ENCODE peak calls at places on chromosome 20, in six cellular contexts. One of them, this sample, is unnamed.
A peak's percentile ranks its signal among the peaks of the same experiment; 100 is the strongest.

GRCh38 chr20:6767536-6768227 is at the start of gene BMP2:
- DNase-seq in stomach: peak; percentile 70
- DNase-seq in tibial nerve: peak; percentile 20
- DNase-seq in A549: peak; percentile 29
- DNase-seq in suprapubic skin: peak; percentile 64
- DNase-seq in transverse colon: peak; percentile 72
- DNase-seq in this sample: peak; percentile 20

GRCh38 chr20:1697592-1697991 is 40.0 kb upstream of the SIRPG start:
- DNase-seq in stomach: no peak
- DNase-seq in tibial nerve: no peak
- DNase-seq in A549: no peak
- DNase-seq in suprapubic skin: no peak
- DNase-seq in transverse colon: no peak
- DNase-seq in this sample: no peak

GRCh38 chr20:23909390-23909789 is 29.8 kb upstream of the CST5 start:
- DNase-seq in stomach: no peak
- DNase-seq in tibial nerve: no peak
- DNase-seq in A549: no peak
- DNase-seq in suprapubic skin: no peak
- DNase-seq in transverse colon: no peak
- DNase-seq in this sample: no peak

GRCh38 chr20:25033941-25034335 is 24.0 kb downstream of the ACSS1 start:
- DNase-seq in stomach: no peak
- DNase-seq in tibial nerve: no peak
- DNase-seq in A549: no peak
- DNase-seq in suprapubic skin: no peak
- DNase-seq in transverse colon: no peak
- DNase-seq in this sample: peak; percentile 17

GRCh38 chr20:54405540-54405939 is 69.9 kb upstream of the DOK5 start:
- DNase-seq in stomach: no peak
- DNase-seq in tibial nerve: no peak
- DNase-seq in A549: no peak
- DNase-seq in suprapubic skin: no peak
- DNase-seq in transverse colon: no peak
- DNase-seq in this sample: no peak

GRCh38 chr20:39986231-39986904 is 702.7 kb downstream of the MAFB start:
- DNase-seq in stomach: no peak
- DNase-seq in tibial nerve: peak; percentile 45
- DNase-seq in A549: no peak
- DNase-seq in suprapubic skin: peak; percentile 80
- DNase-seq in transverse colon: peak; percentile 15
- DNase-seq in this sample: peak; percentile 44

GRCh38 chr20:1872456-1873183 is 22.6 kb upstream of the SIRPA start:
- DNase-seq in stomach: no peak
- DNase-seq in tibial nerve: no peak
- DNase-seq in A549: no peak
- DNase-seq in suprapubic skin: no peak
- DNase-seq in transverse colon: no peak
- DNase-seq in this sample: no peak

GRCh38 chr20:62953839-62954703 is 1.6 kb downstream of the SLC17A9 start:
- DNase-seq in stomach: peak; percentile 75
- DNase-seq in tibial nerve: peak; percentile 59
- DNase-seq in A549: no peak
- DNase-seq in suprapubic skin: no peak
- DNase-seq in transverse colon: peak; percentile 77
- DNase-seq in this sample: peak; percentile 85

GRCh38 chr20:51495921-51496545 is 46.5 kb downstream of the NFATC2 start:
- DNase-seq in stomach: no peak
- DNase-seq in tibial nerve: no peak
- DNase-seq in A549: no peak
- DNase-seq in suprapubic skin: peak; percentile 34
- DNase-seq in transverse colon: no peak
- DNase-seq in this sample: peak; percentile 9

GRCh38 chr20:34040300-34041015 is 46.7 kb downstream of the RALY start:
- DNase-seq in stomach: no peak
- DNase-seq in tibial nerve: no peak
- DNase-seq in A549: no peak
- DNase-seq in suprapubic skin: no peak
- DNase-seq in transverse colon: no peak
- DNase-seq in this sample: no peak

GRCh38 chr20:51400051-51400926 is 142.2 kb downstream of the NFATC2 start:
- DNase-seq in stomach: peak; percentile 32
- DNase-seq in tibial nerve: no peak
- DNase-seq in A549: no peak
- DNase-seq in suprapubic skin: no peak
- DNase-seq in transverse colon: peak; percentile 38
- DNase-seq in this sample: no peak

GRCh38 chr20:11012975-11013374 is 339.2 kb upstream of the JAG1 start:
- DNase-seq in stomach: no peak
- DNase-seq in tibial nerve: no peak
- DNase-seq in A549: no peak
- DNase-seq in suprapubic skin: no peak
- DNase-seq in transverse colon: no peak
- DNase-seq in this sample: no peak

GRCh38 chr20:36825374-36826104 is 50.4 kb upstream of the TLDC2 start:
- DNase-seq in stomach: no peak
- DNase-seq in tibial nerve: no peak
- DNase-seq in A549: no peak
- DNase-seq in suprapubic skin: no peak
- DNase-seq in transverse colon: no peak
- DNase-seq in this sample: no peak

GRCh38 chr20:661474-662288 is 8.7 kb upstream of the SRXN1 start:
- DNase-seq in stomach: no peak
- DNase-seq in tibial nerve: no peak
- DNase-seq in A549: no peak
- DNase-seq in suprapubic skin: no peak
- DNase-seq in transverse colon: no peak
- DNase-seq in this sample: no peak

GRCh38 chr20:38291582-38291918 is 12.4 kb upstream of the BPI start:
- DNase-seq in stomach: no peak
- DNase-seq in tibial nerve: no peak
- DNase-seq in A549: no peak
- DNase-seq in suprapubic skin: no peak
- DNase-seq in transverse colon: no peak
- DNase-seq in this sample: no peak

GRCh38 chr20:43511879-43512278 is 4.4 kb downstream of the L3MBTL1 start:
- DNase-seq in stomach: no peak
- DNase-seq in tibial nerve: no peak
- DNase-seq in A549: no peak
- DNase-seq in suprapubic skin: no peak
- DNase-seq in transverse colon: no peak
- DNase-seq in this sample: no peak

GRCh38 chr20:43508604-43509040 is 1.1 kb downstream of the L3MBTL1 start:
- DNase-seq in stomach: no peak
- DNase-seq in tibial nerve: no peak
- DNase-seq in A549: peak; percentile 45
- DNase-seq in suprapubic skin: no peak
- DNase-seq in transverse colon: no peak
- DNase-seq in this sample: no peak

GRCh38 chr20:43508106-43508505 is 609 bp downstream of the L3MBTL1 start:
- DNase-seq in stomach: no peak
- DNase-seq in tibial nerve: no peak
- DNase-seq in A549: peak; percentile 21
- DNase-seq in suprapubic skin: no peak
- DNase-seq in transverse colon: peak; percentile 16
- DNase-seq in this sample: no peak

GRCh38 chr20:43506238-43506637 is 1.3 kb upstream of the L3MBTL1 start:
- DNase-seq in stomach: no peak
- DNase-seq in tibial nerve: no peak
- DNase-seq in A549: no peak
- DNase-seq in suprapubic skin: no peak
- DNase-seq in transverse colon: no peak
- DNase-seq in this sample: no peak

DNA sequence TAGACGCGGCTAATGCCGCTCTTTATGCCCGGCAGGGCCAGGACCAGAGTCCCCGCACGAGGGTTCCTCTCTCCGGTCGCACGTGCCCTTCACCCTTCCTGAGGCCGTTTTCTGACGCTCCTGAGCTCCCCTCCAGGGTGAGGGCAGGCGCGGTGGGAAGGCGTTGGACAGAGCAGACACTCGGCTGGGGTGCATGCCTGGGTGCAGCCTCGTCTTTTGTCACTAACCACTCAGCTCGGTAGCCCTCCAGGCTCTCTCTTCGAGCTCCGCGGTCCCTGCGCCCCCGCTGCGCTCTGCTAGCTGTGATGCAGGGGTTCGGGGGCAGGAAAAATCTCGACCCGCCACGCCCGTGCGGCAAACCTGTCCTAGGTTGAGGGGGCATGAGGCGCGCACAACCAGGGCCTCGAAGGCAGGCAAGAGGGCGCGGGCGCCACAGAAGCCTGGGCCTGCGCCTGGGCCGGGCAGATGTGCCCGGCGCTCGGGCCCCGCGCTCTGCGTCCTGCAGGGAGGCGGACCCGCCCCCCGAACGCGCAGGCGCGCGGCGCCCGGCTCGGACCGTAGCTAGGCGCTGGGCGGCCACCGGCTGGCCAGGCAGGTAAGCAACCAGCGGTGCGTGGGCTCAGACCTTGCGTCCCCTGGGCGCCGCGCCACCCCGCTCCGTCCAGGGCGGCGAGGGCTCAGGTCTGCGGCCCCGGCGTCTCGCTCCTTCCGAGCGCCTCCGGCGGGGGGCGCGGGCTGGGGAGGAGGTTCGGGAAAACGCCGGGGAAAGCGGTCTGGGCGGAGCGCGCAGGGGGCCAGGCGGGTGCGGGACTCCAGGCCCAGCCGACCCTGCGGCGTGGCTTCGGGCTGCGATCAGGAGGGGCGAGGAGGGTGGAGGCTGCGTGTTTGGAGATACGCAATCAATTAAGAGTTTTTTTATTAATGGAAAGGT is at the start of gene L3MBTL1:
- DNase-seq in stomach: peak; percentile 68
- DNase-seq in tibial nerve: no peak
- DNase-seq in A549: peak; percentile 82
- DNase-seq in suprapubic skin: no peak
- DNase-seq in transverse colon: peak; percentile 62
- DNase-seq in this sample: peak; percentile 44
- TF ChIP-seq CTCF in stomach: no peak
- TF ChIP-seq CTCF in tibial nerve: no peak
- TF ChIP-seq CTCF in A549: no peak
- TF ChIP-seq CTCF in suprapubic skin: no peak
- TF ChIP-seq CTCF in transverse colon: no peak
- TF ChIP-seq CTCF in this sample: no peak

DNA sequence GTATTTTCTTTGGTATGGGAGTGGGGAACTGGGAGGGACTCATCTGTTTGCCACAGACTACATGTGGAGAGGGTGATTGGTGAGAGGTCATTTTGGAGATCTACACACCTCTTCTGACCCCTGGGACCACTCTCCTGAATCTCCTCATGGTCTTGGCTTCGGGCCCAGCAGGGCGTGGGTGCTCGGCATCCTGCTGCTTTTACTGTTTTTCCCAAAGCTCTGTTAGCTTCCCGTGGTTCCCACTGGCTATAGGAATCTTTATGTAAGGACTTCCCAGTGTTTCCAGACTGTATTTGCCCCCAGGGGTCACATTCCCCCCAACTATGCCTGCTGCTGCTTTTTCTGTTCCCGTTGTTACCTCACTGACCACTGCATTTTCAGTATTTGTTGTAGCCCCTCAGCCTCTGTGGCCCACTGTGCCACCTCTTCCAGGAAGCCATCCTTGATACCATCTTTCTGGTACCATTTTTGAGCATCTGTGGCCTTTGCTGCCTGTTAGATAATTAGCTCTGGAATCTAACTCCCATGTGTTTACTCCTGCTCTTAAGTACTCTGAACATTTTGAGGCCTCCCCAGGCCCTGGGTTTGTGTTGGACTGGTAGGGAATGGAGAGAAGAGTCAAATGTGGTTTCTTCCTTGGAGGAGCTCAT is 14.9 kb downstream of the PLCG1 start:
- DNase-seq in stomach: no peak
- DNase-seq in tibial nerve: no peak
- DNase-seq in A549: no peak
- DNase-seq in suprapubic skin: no peak
- DNase-seq in transverse colon: no peak
- DNase-seq in this sample: no peak
- H3K4me1 ChIP-seq in stomach: peaks cover 66% of the 10 kb centered on the region
- H3K4me1 ChIP-seq in tibial nerve: peaks cover 25% of the 10 kb centered on the region
- H3K4me1 ChIP-seq in A549: peaks cover 8% of the 10 kb centered on the region
- H3K4me1 ChIP-seq in suprapubic skin: peaks cover 78% of the 10 kb centered on the region
- H3K4me1 ChIP-seq in transverse colon: peaks cover 17% of the 10 kb centered on the region
- H3K4me1 ChIP-seq in this sample: peaks cover 27% of the 10 kb centered on the region

GRCh38 chr20:50398471-50399002 is 111.6 kb upstream of the PTPN1 start:
- DNase-seq in stomach: no peak
- DNase-seq in tibial nerve: no peak
- DNase-seq in A549: no peak
- DNase-seq in suprapubic skin: no peak
- DNase-seq in transverse colon: no peak
- DNase-seq in this sample: no peak

GRCh38 chr20:50399917-50400704 is 110.1 kb upstream of the PTPN1 start:
- DNase-seq in stomach: peak; percentile 71
- DNase-seq in tibial nerve: no peak
- DNase-seq in A549: no peak
- DNase-seq in suprapubic skin: no peak
- DNase-seq in transverse colon: no peak
- DNase-seq in this sample: no peak

GRCh38 chr20:50398064-50398463 is 112.1 kb upstream of the PTPN1 start:
- DNase-seq in stomach: no peak
- DNase-seq in tibial nerve: no peak
- DNase-seq in A549: no peak
- DNase-seq in suprapubic skin: no peak
- DNase-seq in transverse colon: no peak
- DNase-seq in this sample: no peak

GRCh38 chr20:50400705-50401045 is 109.5 kb upstream of the PTPN1 start:
- DNase-seq in stomach: no peak
- DNase-seq in tibial nerve: no peak
- DNase-seq in A549: no peak
- DNase-seq in suprapubic skin: no peak
- DNase-seq in transverse colon: no peak
- DNase-seq in this sample: no peak

GRCh38 chr20:50399003-50399916 is 110.9 kb upstream of the PTPN1 start:
- DNase-seq in stomach: peak; percentile 51
- DNase-seq in tibial nerve: no peak
- DNase-seq in A549: no peak
- DNase-seq in suprapubic skin: no peak
- DNase-seq in transverse colon: peak; percentile 45
- DNase-seq in this sample: peak; percentile 65
- TF ChIP-seq EP300 in stomach: peak; percentile 43
- TF ChIP-seq EP300 in tibial nerve: peak; percentile 66
- TF ChIP-seq EP300 in A549: no peak
- TF ChIP-seq EP300 in suprapubic skin: peak; percentile 35
- TF ChIP-seq EP300 in transverse colon: no peak
- TF ChIP-seq EP300 in this sample: no peak

GRCh38 chr20:48331518-48332286 is 496.1 kb downstream of the PREX1 start:
- DNase-seq in stomach: no peak
- DNase-seq in tibial nerve: no peak
- DNase-seq in A549: no peak
- DNase-seq in suprapubic skin: no peak
- DNase-seq in transverse colon: no peak
- DNase-seq in this sample: no peak

GRCh38 chr20:48326868-48327267 is 500.9 kb downstream of the PREX1 start:
- DNase-seq in stomach: no peak
- DNase-seq in tibial nerve: no peak
- DNase-seq in A549: no peak
- DNase-seq in suprapubic skin: peak; percentile 57
- DNase-seq in transverse colon: no peak
- DNase-seq in this sample: no peak

GRCh38 chr20:48332555-48332954 is 495.2 kb downstream of the PREX1 start:
- DNase-seq in stomach: no peak
- DNase-seq in tibial nerve: no peak
- DNase-seq in A549: no peak
- DNase-seq in suprapubic skin: no peak
- DNase-seq in transverse colon: no peak
- DNase-seq in this sample: no peak

GRCh38 chr20:48329216-48329615 is 498.6 kb downstream of the PREX1 start:
- DNase-seq in stomach: no peak
- DNase-seq in tibial nerve: no peak
- DNase-seq in A549: no peak
- DNase-seq in suprapubic skin: no peak
- DNase-seq in transverse colon: no peak
- DNase-seq in this sample: no peak

GRCh38 chr20:48329676-48330644 is 497.8 kb downstream of the PREX1 start:
- DNase-seq in stomach: no peak
- DNase-seq in tibial nerve: no peak
- DNase-seq in A549: peak; percentile 39
- DNase-seq in suprapubic skin: no peak
- DNase-seq in transverse colon: no peak
- DNase-seq in this sample: peak; percentile 65
- TF ChIP-seq CTCF in stomach: no peak
- TF ChIP-seq CTCF in tibial nerve: no peak
- TF ChIP-seq CTCF in A549: peak; percentile 25
- TF ChIP-seq CTCF in suprapubic skin: no peak
- TF ChIP-seq CTCF in transverse colon: no peak
- TF ChIP-seq CTCF in this sample: no peak

This sample was measured in ovary.